ENCODE peak calls at places on chromosomes 2 and 18, in eight cellular contexts. V, X, I, L, Q, N, Y and C are unnamed samples.

GRCh38 chr2:56484906-56485305 is 301.1 kb downstream of the CCDC85A start:
- DNase-seq in V (no peak), X (no peak), I (no peak), L (no peak), N (no peak), Q (no peak), Y (no peak), C (no peak)

GRCh38 chr2:224847961-224848850 is 132.0 kb upstream of the CCDC195 start:
- DNase-seq in L (no peak), Q (no peak), V (peak; percentile 19), I (peak; percentile 82), N (peak; percentile 11), X (no peak), Y (no peak), C (no peak)

GRCh38 chr2:238947243-238947760 is 99.4 kb downstream of the TWIST2 start:
- DNase-seq in Y (no peak), X (peak; percentile 38), Q (no peak), V (no peak), I (no peak), L (no peak), N (no peak), C (no peak)

GRCh38 chr2:128637481-128638155 is 318.9 kb upstream of the HS6ST1 start:
- DNase-seq in Y (no peak), Q (no peak), N (no peak), L (no peak), I (peak; percentile 27), V (no peak), X (peak; percentile 22), C (no peak)

GRCh38 chr2:203861197-203861596 is 6.4 kb upstream of the CTLA4 start:
- DNase-seq in X (no peak), V (no peak), N (no peak), Y (no peak), Q (no peak), I (no peak), L (no peak), C (no peak)

GRCh38 chr2:50395510-50396300 is 636.2 kb downstream of the NRXN1 start:
- DNase-seq in X (peak; percentile 44), V (no peak), Q (no peak), N (no peak), L (no peak), I (no peak), Y (no peak), C (no peak)

GRCh38 chr2:168851674-168852320 is 38.4 kb downstream of the SPC25 start:
- DNase-seq in L (no peak), Q (no peak), V (no peak), N (no peak), Y (no peak), X (no peak), I (peak; percentile 72), C (no peak)

GRCh38 chr18:72692086-72692485 is 147.9 kb upstream of the CBLN2 start:
- DNase-seq in N (no peak), X (peak; percentile 84), Q (no peak), L (peak; percentile 85), V (no peak), I (no peak), Y (no peak), C (no peak)

GRCh38 chr2:113692698-113693428 is 63.6 kb downstream of the SLC35F5 start:
- DNase-seq in V (no peak), Q (no peak), I (no peak), Y (no peak), L (no peak), N (no peak), X (no peak), C (no peak)

GRCh38 chr18:67980241-67980640 is 463.7 kb upstream of the DSEL start:
- DNase-seq in V (no peak), Q (no peak), I (no peak), X (no peak), L (no peak), N (no peak), Y (no peak), C (no peak)

GRCh38 chr2:16716944-16717343 is 51.3 kb upstream of the CYRIA start:
- DNase-seq in V (no peak), Q (no peak), L (no peak), I (peak; percentile 68), N (peak; percentile 27), Y (no peak), X (no peak), C (no peak)

GRCh38 chr2:8997108-8997507 is 6.4 kb downstream of the MBOAT2 start:
- DNase-seq in N (no peak), X (no peak), V (no peak), Y (no peak), L (no peak), I (no peak), Q (no peak), C (no peak)

DNA sequence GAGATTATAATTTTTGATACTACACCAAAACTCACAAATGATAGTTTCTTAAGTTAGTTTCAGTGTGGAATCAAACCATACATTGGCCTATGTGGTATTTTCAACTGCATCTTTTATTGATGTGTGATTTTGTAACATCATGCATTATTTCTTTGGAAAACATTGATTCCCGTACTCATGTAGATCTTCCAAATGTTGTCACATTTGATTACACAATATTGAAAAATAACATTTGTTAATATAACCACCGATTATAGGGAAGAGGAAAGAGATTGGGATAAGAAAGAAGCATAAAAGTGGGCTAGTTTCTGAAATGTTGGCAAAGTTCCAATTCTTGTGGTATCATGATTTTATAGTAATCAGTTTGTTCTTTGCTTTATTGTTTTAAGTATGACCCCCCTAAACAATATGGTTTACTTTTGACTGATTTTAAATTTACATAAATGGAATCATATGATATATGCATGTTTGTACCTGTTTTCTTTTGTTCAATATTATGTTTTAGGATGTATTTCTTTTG is 117.2 kb upstream of the OTX1 start:
- DNase-seq in V (no peak), Y (no peak), X (no peak), I (no peak), N (no peak), L (no peak), Q (no peak), C (no peak)
- H3K27ac ChIP-seq in V (no peak overlapping the region), Y (no peak overlapping the region), X (no peak overlapping the region), I (no peak overlapping the region), N (no peak overlapping the region), L (no peak overlapping the region), Q (no peak overlapping the region), C (no peak overlapping the region)

GRCh38 chr18:32301976-32302743 is 112.3 kb downstream of the MEP1B start:
- DNase-seq in X (no peak), I (no peak), Q (no peak), Y (no peak), V (no peak), L (no peak), N (no peak), C (no peak)
- H3K27ac ChIP-seq in X (no peak overlapping the region), I (peak overlapping the region; percentile 100), Q (no peak overlapping the region), Y (peak overlapping the region; percentile 86), V (peak overlapping the region; percentile 42), L (no peak overlapping the region), N (no peak overlapping the region), C (no peak overlapping the region)

DNA sequence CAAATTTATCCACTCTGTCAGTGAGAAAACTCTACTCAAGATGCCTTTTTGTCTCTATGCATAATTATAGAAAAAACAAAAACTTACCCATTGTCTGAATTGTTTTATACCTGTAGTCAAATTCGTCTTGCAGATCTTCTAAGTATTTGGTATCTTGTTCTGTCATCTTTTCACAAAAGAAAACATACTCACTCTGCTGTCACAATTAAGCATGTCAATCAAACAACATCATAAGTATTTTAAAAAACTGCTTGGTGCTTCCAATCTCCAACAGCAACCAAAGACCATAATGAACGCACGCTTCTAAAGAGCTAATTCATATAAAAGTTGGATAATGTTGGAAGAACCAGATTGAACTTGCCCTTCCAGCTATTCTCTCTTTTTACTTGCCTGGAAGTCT is 55.6 kb upstream of the STAT1 start:
- DNase-seq in Q (no peak), L (no peak), V (no peak), N (no peak), I (no peak), Y (no peak), X (no peak), C (no peak)
- H3K27ac ChIP-seq in Q (no peak overlapping the region), L (no peak overlapping the region), V (no peak overlapping the region), N (no peak overlapping the region), I (no peak overlapping the region), Y (no peak overlapping the region), X (no peak overlapping the region), C (no peak overlapping the region)

DNA sequence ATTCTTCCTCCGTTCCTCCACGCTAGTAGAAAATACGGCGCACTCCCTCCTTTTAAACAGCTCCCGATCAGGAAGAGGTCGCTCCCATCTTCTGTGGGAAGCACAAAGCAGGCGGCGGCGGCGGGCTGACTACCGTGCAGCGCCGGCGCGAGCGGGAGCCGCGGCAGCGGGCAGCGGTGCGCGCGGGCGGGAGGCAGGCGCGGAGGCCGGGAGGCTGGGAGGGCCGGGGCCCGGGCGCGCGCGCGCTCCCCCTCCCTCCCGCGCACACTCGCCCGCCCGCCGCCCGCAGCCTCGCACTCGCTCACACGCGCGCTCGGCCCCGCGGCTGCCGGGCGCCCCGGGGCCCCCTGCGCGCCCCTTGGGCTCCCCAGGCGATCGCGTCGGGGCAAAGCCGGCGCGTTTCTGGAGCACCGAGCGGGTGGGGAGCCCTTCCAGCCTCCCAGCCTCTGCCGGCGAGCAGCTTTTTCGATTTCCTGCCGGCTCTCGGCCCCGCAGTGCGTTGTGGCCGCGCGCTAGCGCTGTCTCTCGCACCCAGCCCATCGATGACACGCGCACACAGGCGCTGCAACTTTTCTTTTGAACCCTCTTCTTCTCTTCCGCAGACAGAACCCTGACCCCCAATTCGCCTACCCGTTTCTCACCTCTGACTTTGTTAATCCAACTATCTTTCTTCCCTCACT is at the start of gene SLC8A1:
- DNase-seq in X (peak; percentile 76), N (no peak), L (peak; percentile 67), Y (no peak), V (peak; percentile 46), Q (no peak), I (peak; percentile 85), C (no peak)
- H3K27ac ChIP-seq in X (no peak within 1 kb of the TSS), N (no peak within 1 kb of the TSS), L (no peak within 1 kb of the TSS), Y (peak within 1 kb of the TSS; percentile 59), V (peak within 1 kb of the TSS; percentile 78), Q (no peak within 1 kb of the TSS), I (peak within 1 kb of the TSS; percentile 70), C (peak within 1 kb of the TSS; percentile 48)

GRCh38 chr2:43082111-43082877 is 144.1 kb downstream of the ZFP36L2 start:
- DNase-seq in N (peak; percentile 51), V (peak; percentile 82), X (no peak), Q (no peak), L (no peak), I (peak; percentile 73), Y (no peak), C (peak; percentile 66)
- H3K27ac ChIP-seq in N (peak overlapping the region; percentile 6), V (peak overlapping the region; percentile 96), X (no peak overlapping the region), Q (no peak overlapping the region), L (no peak overlapping the region), I (peak overlapping the region; percentile 87), Y (peak overlapping the region; percentile 98), C (peak overlapping the region; percentile 36)

DNA sequence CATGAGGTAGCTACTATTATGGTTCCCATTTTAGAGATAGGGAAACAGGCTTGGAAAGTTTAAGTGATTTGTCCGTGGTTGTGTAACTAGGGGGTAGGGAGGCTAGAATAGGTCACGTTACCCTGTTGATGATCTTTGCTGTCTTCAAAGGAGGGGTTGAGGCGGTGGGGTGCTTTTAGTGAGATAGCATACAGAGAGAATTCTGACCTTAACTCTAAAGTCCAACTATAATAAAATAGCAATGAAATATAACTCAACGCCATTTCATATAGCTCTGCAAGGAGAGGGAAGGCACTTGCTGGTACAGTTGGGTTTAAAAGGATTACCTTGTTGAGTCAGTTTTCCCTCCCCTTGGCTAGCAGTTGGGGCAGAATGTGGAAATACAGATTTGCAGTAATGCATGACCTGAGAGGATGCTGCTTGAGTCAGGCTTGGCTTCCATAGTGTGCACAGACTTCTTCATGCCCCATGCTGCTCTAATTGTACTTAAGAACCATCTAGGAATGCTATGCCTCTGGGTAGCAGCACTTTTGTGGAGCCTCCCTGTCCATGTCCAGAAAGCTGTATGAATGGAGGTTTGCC is 143.9 kb downstream of the LTBP1 start:
- DNase-seq in Q (no peak), V (no peak), I (no peak), X (no peak), N (no peak), L (no peak), Y (no peak), C (no peak)
- H3K27ac ChIP-seq in Q (no peak overlapping the region), V (peak overlapping the region; percentile 64), I (peak overlapping the region; percentile 79), X (no peak overlapping the region), N (no peak overlapping the region), L (no peak overlapping the region), Y (peak overlapping the region; percentile 58), C (no peak overlapping the region)